ENCODE peak calls at places on chromosome 5, in ten cellular contexts. One of them, this sample, is unnamed.

GRCh38 chr5:154298060-154298459 is 107.5 kb downstream of the GALNT10 start:
- DNase-seq in activated CD4-positive, alpha-beta T cell treated with anti-CD3 and anti-CD28 coated beads, Interleukin-2, amount 10 ng/mL, durations not matched to agents 7 days and 5 days: no peak
- DNase-seq in NCI-H2081 treated with DMSO at 0.1 percent for 48 hours: no peak
- DNase-seq in neural crest cell: no peak
- DNase-seq in H9: no peak
- DNase-seq in dermis blood vessel endothelial cell: no peak
- DNase-seq in heart left ventricle: no peak
- DNase-seq in NCI-H1105: no peak
- DNase-seq in Peyer's patch: no peak
- DNase-seq in stimulated activated CD8-positive, alpha-beta memory T cell treated with anti-CD3 and anti-CD28 coated beads, Interleukin-12 subunit alpha, Interleukin-12 subunit beta, amount 100 ng/mL, for 1 hour: no peak
- DNase-seq in this sample: no peak

GRCh38 chr5:38060354-38060753 is 198.0 kb upstream of the EGFLAM start:
- DNase-seq in H9: no peak
- DNase-seq in activated CD4-positive, alpha-beta T cell treated with anti-CD3 and anti-CD28 coated beads, Interleukin-2, amount 10 ng/mL, durations not matched to agents 7 days and 5 days: no peak
- DNase-seq in dermis blood vessel endothelial cell: no peak
- DNase-seq in NCI-H2081 treated with DMSO at 0.1 percent for 48 hours: no peak
- DNase-seq in Peyer's patch: no peak
- DNase-seq in NCI-H1105: no peak
- DNase-seq in heart left ventricle: no peak
- DNase-seq in stimulated activated CD8-positive, alpha-beta memory T cell treated with anti-CD3 and anti-CD28 coated beads, Interleukin-12 subunit alpha, Interleukin-12 subunit beta, amount 100 ng/mL, for 1 hour: no peak
- DNase-seq in neural crest cell: no peak
- DNase-seq in this sample: no peak

GRCh38 chr5:30387974-30388632 is 805.4 kb upstream of the CDH6 start:
- DNase-seq in stimulated activated CD8-positive, alpha-beta memory T cell treated with anti-CD3 and anti-CD28 coated beads, Interleukin-12 subunit alpha, Interleukin-12 subunit beta, amount 100 ng/mL, for 1 hour: no peak
- DNase-seq in H9: peak
- DNase-seq in NCI-H2081 treated with DMSO at 0.1 percent for 48 hours: no peak
- DNase-seq in Peyer's patch: no peak
- DNase-seq in heart left ventricle: no peak
- DNase-seq in neural crest cell: no peak
- DNase-seq in dermis blood vessel endothelial cell: no peak
- DNase-seq in NCI-H1105: no peak
- DNase-seq in activated CD4-positive, alpha-beta T cell treated with anti-CD3 and anti-CD28 coated beads, Interleukin-2, amount 10 ng/mL, durations not matched to agents 7 days and 5 days: no peak
- DNase-seq in this sample: no peak

GRCh38 chr5:170745481-170746061 is 38.0 kb upstream of the GABRP start:
- DNase-seq in stimulated activated CD8-positive, alpha-beta memory T cell treated with anti-CD3 and anti-CD28 coated beads, Interleukin-12 subunit alpha, Interleukin-12 subunit beta, amount 100 ng/mL, for 1 hour: no peak
- DNase-seq in H9: peak
- DNase-seq in heart left ventricle: peak
- DNase-seq in activated CD4-positive, alpha-beta T cell treated with anti-CD3 and anti-CD28 coated beads, Interleukin-2, amount 10 ng/mL, durations not matched to agents 7 days and 5 days: no peak
- DNase-seq in neural crest cell: peak
- DNase-seq in Peyer's patch: no peak
- DNase-seq in NCI-H1105: no peak
- DNase-seq in NCI-H2081 treated with DMSO at 0.1 percent for 48 hours: no peak
- DNase-seq in dermis blood vessel endothelial cell: peak
- DNase-seq in this sample: no peak

GRCh38 chr5:61298580-61298979 is 33.5 kb upstream of the ZSWIM6 start:
- DNase-seq in H9: no peak
- DNase-seq in neural crest cell: no peak
- DNase-seq in stimulated activated CD8-positive, alpha-beta memory T cell treated with anti-CD3 and anti-CD28 coated beads, Interleukin-12 subunit alpha, Interleukin-12 subunit beta, amount 100 ng/mL, for 1 hour: no peak
- DNase-seq in heart left ventricle: no peak
- DNase-seq in activated CD4-positive, alpha-beta T cell treated with anti-CD3 and anti-CD28 coated beads, Interleukin-2, amount 10 ng/mL, durations not matched to agents 7 days and 5 days: no peak
- DNase-seq in NCI-H2081 treated with DMSO at 0.1 percent for 48 hours: no peak
- DNase-seq in dermis blood vessel endothelial cell: peak
- DNase-seq in Peyer's patch: no peak
- DNase-seq in NCI-H1105: no peak
- DNase-seq in this sample: no peak

GRCh38 chr5:62395210-62395950 is 8.3 kb downstream of the DIMT1 start:
- DNase-seq in heart left ventricle: no peak
- DNase-seq in H9: no peak
- DNase-seq in neural crest cell: no peak
- DNase-seq in NCI-H1105: no peak
- DNase-seq in NCI-H2081 treated with DMSO at 0.1 percent for 48 hours: no peak
- DNase-seq in Peyer's patch: no peak
- DNase-seq in dermis blood vessel endothelial cell: no peak
- DNase-seq in stimulated activated CD8-positive, alpha-beta memory T cell treated with anti-CD3 and anti-CD28 coated beads, Interleukin-12 subunit alpha, Interleukin-12 subunit beta, amount 100 ng/mL, for 1 hour: no peak
- DNase-seq in activated CD4-positive, alpha-beta T cell treated with anti-CD3 and anti-CD28 coated beads, Interleukin-2, amount 10 ng/mL, durations not matched to agents 7 days and 5 days: no peak
- DNase-seq in this sample: no peak

GRCh38 chr5:135236951-135237791 is 161.9 kb downstream of the MACROH2A1 start:
- DNase-seq in Peyer's patch: no peak
- DNase-seq in NCI-H2081 treated with DMSO at 0.1 percent for 48 hours: no peak
- DNase-seq in activated CD4-positive, alpha-beta T cell treated with anti-CD3 and anti-CD28 coated beads, Interleukin-2, amount 10 ng/mL, durations not matched to agents 7 days and 5 days: no peak
- DNase-seq in stimulated activated CD8-positive, alpha-beta memory T cell treated with anti-CD3 and anti-CD28 coated beads, Interleukin-12 subunit alpha, Interleukin-12 subunit beta, amount 100 ng/mL, for 1 hour: no peak
- DNase-seq in neural crest cell: no peak
- DNase-seq in heart left ventricle: no peak
- DNase-seq in dermis blood vessel endothelial cell: no peak
- DNase-seq in NCI-H1105: no peak
- DNase-seq in H9: no peak
- DNase-seq in this sample: no peak

GRCh38 chr5:131991593-131992324 is 19.7 kb downstream of the ACSL6 start:
- DNase-seq in stimulated activated CD8-positive, alpha-beta memory T cell treated with anti-CD3 and anti-CD28 coated beads, Interleukin-12 subunit alpha, Interleukin-12 subunit beta, amount 100 ng/mL, for 1 hour: no peak
- DNase-seq in H9: no peak
- DNase-seq in dermis blood vessel endothelial cell: no peak
- DNase-seq in NCI-H1105: no peak
- DNase-seq in NCI-H2081 treated with DMSO at 0.1 percent for 48 hours: no peak
- DNase-seq in activated CD4-positive, alpha-beta T cell treated with anti-CD3 and anti-CD28 coated beads, Interleukin-2, amount 10 ng/mL, durations not matched to agents 7 days and 5 days: no peak
- DNase-seq in Peyer's patch: no peak
- DNase-seq in neural crest cell: no peak
- DNase-seq in heart left ventricle: no peak
- DNase-seq in this sample: no peak

GRCh38 chr5:43007911-43008368 is 32.2 kb downstream of the ANXA2R start:
- DNase-seq in neural crest cell: peak
- DNase-seq in dermis blood vessel endothelial cell: peak
- DNase-seq in activated CD4-positive, alpha-beta T cell treated with anti-CD3 and anti-CD28 coated beads, Interleukin-2, amount 10 ng/mL, durations not matched to agents 7 days and 5 days: peak
- DNase-seq in H9: peak
- DNase-seq in NCI-H1105: peak
- DNase-seq in NCI-H2081 treated with DMSO at 0.1 percent for 48 hours: peak
- DNase-seq in stimulated activated CD8-positive, alpha-beta memory T cell treated with anti-CD3 and anti-CD28 coated beads, Interleukin-12 subunit alpha, Interleukin-12 subunit beta, amount 100 ng/mL, for 1 hour: peak
- DNase-seq in Peyer's patch: peak
- DNase-seq in heart left ventricle: peak
- DNase-seq in this sample: peak

GRCh38 chr5:106587-106986 is 14.6 kb downstream of the PLEKHG4B start:
- DNase-seq in activated CD4-positive, alpha-beta T cell treated with anti-CD3 and anti-CD28 coated beads, Interleukin-2, amount 10 ng/mL, durations not matched to agents 7 days and 5 days: no peak
- DNase-seq in NCI-H1105: no peak
- DNase-seq in NCI-H2081 treated with DMSO at 0.1 percent for 48 hours: no peak
- DNase-seq in stimulated activated CD8-positive, alpha-beta memory T cell treated with anti-CD3 and anti-CD28 coated beads, Interleukin-12 subunit alpha, Interleukin-12 subunit beta, amount 100 ng/mL, for 1 hour: no peak
- DNase-seq in neural crest cell: no peak
- DNase-seq in heart left ventricle: no peak
- DNase-seq in H9: peak
- DNase-seq in Peyer's patch: no peak
- DNase-seq in dermis blood vessel endothelial cell: no peak
- DNase-seq in this sample: no peak

GRCh38 chr5:83925952-83926351 is 205.3 kb upstream of the HAPLN1 start:
- DNase-seq in neural crest cell: no peak
- DNase-seq in Peyer's patch: no peak
- DNase-seq in activated CD4-positive, alpha-beta T cell treated with anti-CD3 and anti-CD28 coated beads, Interleukin-2, amount 10 ng/mL, durations not matched to agents 7 days and 5 days: no peak
- DNase-seq in H9: no peak
- DNase-seq in stimulated activated CD8-positive, alpha-beta memory T cell treated with anti-CD3 and anti-CD28 coated beads, Interleukin-12 subunit alpha, Interleukin-12 subunit beta, amount 100 ng/mL, for 1 hour: no peak
- DNase-seq in NCI-H2081 treated with DMSO at 0.1 percent for 48 hours: no peak
- DNase-seq in NCI-H1105: no peak
- DNase-seq in heart left ventricle: no peak
- DNase-seq in dermis blood vessel endothelial cell: peak
- DNase-seq in this sample: no peak

GRCh38 chr5:83097582-83098265 is 20.4 kb downstream of the XRCC4 start:
- DNase-seq in neural crest cell: no peak
- DNase-seq in dermis blood vessel endothelial cell: peak
- DNase-seq in heart left ventricle: no peak
- DNase-seq in activated CD4-positive, alpha-beta T cell treated with anti-CD3 and anti-CD28 coated beads, Interleukin-2, amount 10 ng/mL, durations not matched to agents 7 days and 5 days: no peak
- DNase-seq in stimulated activated CD8-positive, alpha-beta memory T cell treated with anti-CD3 and anti-CD28 coated beads, Interleukin-12 subunit alpha, Interleukin-12 subunit beta, amount 100 ng/mL, for 1 hour: no peak
- DNase-seq in NCI-H2081 treated with DMSO at 0.1 percent for 48 hours: no peak
- DNase-seq in Peyer's patch: no peak
- DNase-seq in H9: no peak
- DNase-seq in NCI-H1105: no peak
- DNase-seq in this sample: peak

GRCh38 chr5:174337276-174338203 is 292.0 kb downstream of the NSG2 start:
- DNase-seq in activated CD4-positive, alpha-beta T cell treated with anti-CD3 and anti-CD28 coated beads, Interleukin-2, amount 10 ng/mL, durations not matched to agents 7 days and 5 days: no peak
- DNase-seq in Peyer's patch: no peak
- DNase-seq in neural crest cell: no peak
- DNase-seq in heart left ventricle: no peak
- DNase-seq in H9: no peak
- DNase-seq in stimulated activated CD8-positive, alpha-beta memory T cell treated with anti-CD3 and anti-CD28 coated beads, Interleukin-12 subunit alpha, Interleukin-12 subunit beta, amount 100 ng/mL, for 1 hour: no peak
- DNase-seq in NCI-H2081 treated with DMSO at 0.1 percent for 48 hours: no peak
- DNase-seq in dermis blood vessel endothelial cell: no peak
- DNase-seq in NCI-H1105: no peak
- DNase-seq in this sample: no peak

GRCh38 chr5:43020294-43020711 is 19.8 kb downstream of the ANXA2R start:
- DNase-seq in NCI-H1105: peak
- DNase-seq in dermis blood vessel endothelial cell: no peak
- DNase-seq in neural crest cell: no peak
- DNase-seq in H9: peak
- DNase-seq in stimulated activated CD8-positive, alpha-beta memory T cell treated with anti-CD3 and anti-CD28 coated beads, Interleukin-12 subunit alpha, Interleukin-12 subunit beta, amount 100 ng/mL, for 1 hour: no peak
- DNase-seq in heart left ventricle: no peak
- DNase-seq in NCI-H2081 treated with DMSO at 0.1 percent for 48 hours: peak
- DNase-seq in activated CD4-positive, alpha-beta T cell treated with anti-CD3 and anti-CD28 coated beads, Interleukin-2, amount 10 ng/mL, durations not matched to agents 7 days and 5 days: peak
- DNase-seq in Peyer's patch: peak
- DNase-seq in this sample: peak

GRCh38 chr5:142660731-142661130 is 25.2 kb downstream of the FGF1 start:
- DNase-seq in dermis blood vessel endothelial cell: no peak
- DNase-seq in heart left ventricle: no peak
- DNase-seq in Peyer's patch: no peak
- DNase-seq in NCI-H2081 treated with DMSO at 0.1 percent for 48 hours: no peak
- DNase-seq in activated CD4-positive, alpha-beta T cell treated with anti-CD3 and anti-CD28 coated beads, Interleukin-2, amount 10 ng/mL, durations not matched to agents 7 days and 5 days: no peak
- DNase-seq in stimulated activated CD8-positive, alpha-beta memory T cell treated with anti-CD3 and anti-CD28 coated beads, Interleukin-12 subunit alpha, Interleukin-12 subunit beta, amount 100 ng/mL, for 1 hour: no peak
- DNase-seq in NCI-H1105: no peak
- DNase-seq in H9: no peak
- DNase-seq in neural crest cell: no peak
- DNase-seq in this sample: no peak

GRCh38 chr5:6446626-6447309 is 1.9 kb upstream of the UBE2QL1 start:
- DNase-seq in H9: no peak
- DNase-seq in dermis blood vessel endothelial cell: no peak
- DNase-seq in activated CD4-positive, alpha-beta T cell treated with anti-CD3 and anti-CD28 coated beads, Interleukin-2, amount 10 ng/mL, durations not matched to agents 7 days and 5 days: no peak
- DNase-seq in neural crest cell: no peak
- DNase-seq in NCI-H1105: no peak
- DNase-seq in Peyer's patch: no peak
- DNase-seq in stimulated activated CD8-positive, alpha-beta memory T cell treated with anti-CD3 and anti-CD28 coated beads, Interleukin-12 subunit alpha, Interleukin-12 subunit beta, amount 100 ng/mL, for 1 hour: no peak
- DNase-seq in heart left ventricle: no peak
- DNase-seq in NCI-H2081 treated with DMSO at 0.1 percent for 48 hours: no peak
- DNase-seq in this sample: peak

GRCh38 chr5:29944327-29944726 is 1249.2 kb upstream of the CDH6 start:
- DNase-seq in NCI-H1105: no peak
- DNase-seq in H9: no peak
- DNase-seq in heart left ventricle: no peak
- DNase-seq in dermis blood vessel endothelial cell: no peak
- DNase-seq in activated CD4-positive, alpha-beta T cell treated with anti-CD3 and anti-CD28 coated beads, Interleukin-2, amount 10 ng/mL, durations not matched to agents 7 days and 5 days: no peak
- DNase-seq in stimulated activated CD8-positive, alpha-beta memory T cell treated with anti-CD3 and anti-CD28 coated beads, Interleukin-12 subunit alpha, Interleukin-12 subunit beta, amount 100 ng/mL, for 1 hour: no peak
- DNase-seq in Peyer's patch: no peak
- DNase-seq in neural crest cell: no peak
- DNase-seq in NCI-H2081 treated with DMSO at 0.1 percent for 48 hours: no peak
- DNase-seq in this sample: no peak

GRCh38 chr5:118520771-118521415 is 467.5 kb downstream of the DTWD2 start:
- DNase-seq in NCI-H1105: no peak
- DNase-seq in H9: no peak
- DNase-seq in NCI-H2081 treated with DMSO at 0.1 percent for 48 hours: no peak
- DNase-seq in heart left ventricle: no peak
- DNase-seq in neural crest cell: no peak
- DNase-seq in activated CD4-positive, alpha-beta T cell treated with anti-CD3 and anti-CD28 coated beads, Interleukin-2, amount 10 ng/mL, durations not matched to agents 7 days and 5 days: no peak
- DNase-seq in dermis blood vessel endothelial cell: no peak
- DNase-seq in Peyer's patch: no peak
- DNase-seq in stimulated activated CD8-positive, alpha-beta memory T cell treated with anti-CD3 and anti-CD28 coated beads, Interleukin-12 subunit alpha, Interleukin-12 subunit beta, amount 100 ng/mL, for 1 hour: no peak
- DNase-seq in this sample: no peak

GRCh38 chr5:141681695-141682641 is at the start of gene ARAP3:
- DNase-seq in H9: peak
- DNase-seq in dermis blood vessel endothelial cell: peak
- DNase-seq in activated CD4-positive, alpha-beta T cell treated with anti-CD3 and anti-CD28 coated beads, Interleukin-2, amount 10 ng/mL, durations not matched to agents 7 days and 5 days: peak
- DNase-seq in neural crest cell: peak
- DNase-seq in stimulated activated CD8-positive, alpha-beta memory T cell treated with anti-CD3 and anti-CD28 coated beads, Interleukin-12 subunit alpha, Interleukin-12 subunit beta, amount 100 ng/mL, for 1 hour: no peak
- DNase-seq in NCI-H2081 treated with DMSO at 0.1 percent for 48 hours: no peak
- DNase-seq in heart left ventricle: peak
- DNase-seq in Peyer's patch: peak
- DNase-seq in NCI-H1105: no peak
- DNase-seq in this sample: peak

GRCh38 chr5:57581772-57582171 is 99.2 kb upstream of the ACTBL2 start:
- DNase-seq in stimulated activated CD8-positive, alpha-beta memory T cell treated with anti-CD3 and anti-CD28 coated beads, Interleukin-12 subunit alpha, Interleukin-12 subunit beta, amount 100 ng/mL, for 1 hour: no peak
- DNase-seq in activated CD4-positive, alpha-beta T cell treated with anti-CD3 and anti-CD28 coated beads, Interleukin-2, amount 10 ng/mL, durations not matched to agents 7 days and 5 days: no peak
- DNase-seq in NCI-H2081 treated with DMSO at 0.1 percent for 48 hours: no peak
- DNase-seq in H9: no peak
- DNase-seq in heart left ventricle: no peak
- DNase-seq in dermis blood vessel endothelial cell: no peak
- DNase-seq in NCI-H1105: no peak
- DNase-seq in Peyer's patch: no peak
- DNase-seq in neural crest cell: no peak
- DNase-seq in this sample: no peak

GRCh38 chr5:56512314-56512996 is 279.3 kb upstream of the ANKRD55 start:
- DNase-seq in activated CD4-positive, alpha-beta T cell treated with anti-CD3 and anti-CD28 coated beads, Interleukin-2, amount 10 ng/mL, durations not matched to agents 7 days and 5 days: no peak
- DNase-seq in H9: no peak
- DNase-seq in Peyer's patch: no peak
- DNase-seq in stimulated activated CD8-positive, alpha-beta memory T cell treated with anti-CD3 and anti-CD28 coated beads, Interleukin-12 subunit alpha, Interleukin-12 subunit beta, amount 100 ng/mL, for 1 hour: no peak
- DNase-seq in NCI-H1105: no peak
- DNase-seq in NCI-H2081 treated with DMSO at 0.1 percent for 48 hours: no peak
- DNase-seq in neural crest cell: no peak
- DNase-seq in heart left ventricle: peak
- DNase-seq in dermis blood vessel endothelial cell: no peak
- DNase-seq in this sample: no peak

GRCh38 chr5:10583663-10584572 is 20.0 kb downstream of the ANKRD33B start:
- DNase-seq in Peyer's patch: no peak
- DNase-seq in stimulated activated CD8-positive, alpha-beta memory T cell treated with anti-CD3 and anti-CD28 coated beads, Interleukin-12 subunit alpha, Interleukin-12 subunit beta, amount 100 ng/mL, for 1 hour: no peak
- DNase-seq in activated CD4-positive, alpha-beta T cell treated with anti-CD3 and anti-CD28 coated beads, Interleukin-2, amount 10 ng/mL, durations not matched to agents 7 days and 5 days: no peak
- DNase-seq in NCI-H1105: peak
- DNase-seq in dermis blood vessel endothelial cell: no peak
- DNase-seq in heart left ventricle: no peak
- DNase-seq in neural crest cell: no peak
- DNase-seq in H9: no peak
- DNase-seq in NCI-H2081 treated with DMSO at 0.1 percent for 48 hours: no peak
- DNase-seq in this sample: no peak

GRCh38 chr5:41787257-41787656 is 83.0 kb downstream of the OXCT1 start:
- DNase-seq in stimulated activated CD8-positive, alpha-beta memory T cell treated with anti-CD3 and anti-CD28 coated beads, Interleukin-12 subunit alpha, Interleukin-12 subunit beta, amount 100 ng/mL, for 1 hour: no peak
- DNase-seq in NCI-H1105: no peak
- DNase-seq in neural crest cell: no peak
- DNase-seq in activated CD4-positive, alpha-beta T cell treated with anti-CD3 and anti-CD28 coated beads, Interleukin-2, amount 10 ng/mL, durations not matched to agents 7 days and 5 days: no peak
- DNase-seq in dermis blood vessel endothelial cell: peak
- DNase-seq in heart left ventricle: no peak
- DNase-seq in NCI-H2081 treated with DMSO at 0.1 percent for 48 hours: no peak
- DNase-seq in H9: no peak
- DNase-seq in Peyer's patch: no peak
- DNase-seq in this sample: no peak

GRCh38 chr5:172793577-172794488 is 22.8 kb upstream of the DUSP1 start:
- DNase-seq in NCI-H1105: no peak
- DNase-seq in NCI-H2081 treated with DMSO at 0.1 percent for 48 hours: no peak
- DNase-seq in heart left ventricle: no peak
- DNase-seq in stimulated activated CD8-positive, alpha-beta memory T cell treated with anti-CD3 and anti-CD28 coated beads, Interleukin-12 subunit alpha, Interleukin-12 subunit beta, amount 100 ng/mL, for 1 hour: no peak
- DNase-seq in activated CD4-positive, alpha-beta T cell treated with anti-CD3 and anti-CD28 coated beads, Interleukin-2, amount 10 ng/mL, durations not matched to agents 7 days and 5 days: no peak
- DNase-seq in dermis blood vessel endothelial cell: peak
- DNase-seq in neural crest cell: no peak
- DNase-seq in H9: no peak
- DNase-seq in Peyer's patch: no peak
- DNase-seq in this sample: no peak

GRCh38 chr5:15008476-15008875 is 136.9 kb upstream of the ANKH start:
- DNase-seq in stimulated activated CD8-positive, alpha-beta memory T cell treated with anti-CD3 and anti-CD28 coated beads, Interleukin-12 subunit alpha, Interleukin-12 subunit beta, amount 100 ng/mL, for 1 hour: no peak
- DNase-seq in NCI-H2081 treated with DMSO at 0.1 percent for 48 hours: no peak
- DNase-seq in neural crest cell: no peak
- DNase-seq in heart left ventricle: peak
- DNase-seq in NCI-H1105: no peak
- DNase-seq in dermis blood vessel endothelial cell: peak
- DNase-seq in activated CD4-positive, alpha-beta T cell treated with anti-CD3 and anti-CD28 coated beads, Interleukin-2, amount 10 ng/mL, durations not matched to agents 7 days and 5 days: no peak
- DNase-seq in Peyer's patch: peak
- DNase-seq in H9: peak
- DNase-seq in this sample: no peak

GRCh38 chr5:73122875-73123810 is 2.8 kb downstream of the TMEM171 start:
- DNase-seq in NCI-H1105: no peak
- DNase-seq in stimulated activated CD8-positive, alpha-beta memory T cell treated with anti-CD3 and anti-CD28 coated beads, Interleukin-12 subunit alpha, Interleukin-12 subunit beta, amount 100 ng/mL, for 1 hour: no peak
- DNase-seq in H9: peak
- DNase-seq in neural crest cell: no peak
- DNase-seq in heart left ventricle: no peak
- DNase-seq in NCI-H2081 treated with DMSO at 0.1 percent for 48 hours: no peak
- DNase-seq in dermis blood vessel endothelial cell: peak
- DNase-seq in activated CD4-positive, alpha-beta T cell treated with anti-CD3 and anti-CD28 coated beads, Interleukin-2, amount 10 ng/mL, durations not matched to agents 7 days and 5 days: no peak
- DNase-seq in Peyer's patch: no peak
- DNase-seq in this sample: no peak

GRCh38 chr5:117220730-117221129 is 646.1 kb upstream of the SEMA6A start:
- DNase-seq in NCI-H2081 treated with DMSO at 0.1 percent for 48 hours: no peak
- DNase-seq in stimulated activated CD8-positive, alpha-beta memory T cell treated with anti-CD3 and anti-CD28 coated beads, Interleukin-12 subunit alpha, Interleukin-12 subunit beta, amount 100 ng/mL, for 1 hour: no peak
- DNase-seq in Peyer's patch: no peak
- DNase-seq in activated CD4-positive, alpha-beta T cell treated with anti-CD3 and anti-CD28 coated beads, Interleukin-2, amount 10 ng/mL, durations not matched to agents 7 days and 5 days: no peak
- DNase-seq in NCI-H1105: no peak
- DNase-seq in H9: no peak
- DNase-seq in heart left ventricle: no peak
- DNase-seq in neural crest cell: no peak
- DNase-seq in dermis blood vessel endothelial cell: no peak
- DNase-seq in this sample: no peak

GRCh38 chr5:150710165-150710564 is 9.3 kb upstream of the RBM22 start:
- DNase-seq in NCI-H2081 treated with DMSO at 0.1 percent for 48 hours: no peak
- DNase-seq in H9: no peak
- DNase-seq in heart left ventricle: no peak
- DNase-seq in stimulated activated CD8-positive, alpha-beta memory T cell treated with anti-CD3 and anti-CD28 coated beads, Interleukin-12 subunit alpha, Interleukin-12 subunit beta, amount 100 ng/mL, for 1 hour: no peak
- DNase-seq in activated CD4-positive, alpha-beta T cell treated with anti-CD3 and anti-CD28 coated beads, Interleukin-2, amount 10 ng/mL, durations not matched to agents 7 days and 5 days: no peak
- DNase-seq in neural crest cell: no peak
- DNase-seq in dermis blood vessel endothelial cell: peak
- DNase-seq in Peyer's patch: no peak
- DNase-seq in NCI-H1105: no peak
- DNase-seq in this sample: peak

This sample was measured in erythroblast.